ENCODE peak calls at places on chromosomes 11 and 22, in ten cellular contexts. O is NCI-H2081 treated with DMSO at 0.1 percent for 48 hours; F is NAMALWA; K is transverse colon; L is RPMI7951; Q is stimulated activated CD4-positive, alpha-beta T cell treated with anti-CD3 and anti-CD28 coated beads, Interleukin-1b, Interleukin-23, amount 100 ng/mL, for 1 hour; X is cardiac muscle cell; P is H7; E is stimulated activated CD8-positive, alpha-beta memory T cell treated with anti-CD3 and anti-CD28 coated beads, Interleukin-4, amount 100 ng/mL, for 24 hours; I is tibial nerve. N is an unnamed sample.

GRCh38 chr22:36166518-36167220 is 6.1 kb upstream of the APOL3 start:
- DNase-seq in O (no peak), F (no peak), K (no peak), L (no peak), Q (no peak), X (no peak), P (no peak), E (no peak), I (no peak), N (no peak)

GRCh38 chr11:103893366-103893765 is 143.1 kb upstream of the DDI1 start:
- DNase-seq in O (no peak), F (no peak), K (no peak), L (no peak), Q (no peak), X (no peak), P (no peak), E (no peak), I (no peak), N (no peak)

GRCh38 chr11:104120493-104121200 is 43.3 kb downstream of the PDGFD start:
- DNase-seq in O (peak; percentile 37), F (peak; percentile 6), K (no peak), L (no peak), Q (no peak), X (no peak), P (no peak), E (no peak), I (no peak), N (no peak)

GRCh38 chr11:59413646-59414045 is 12.6 kb downstream of the OR5A2 start:
- DNase-seq in O (no peak), F (no peak), K (no peak), L (no peak), Q (no peak), X (no peak), P (no peak), E (no peak), I (no peak), N (no peak)

GRCh38 chr11:70189622-70190021 is 13.5 kb upstream of the FADD start:
- DNase-seq in O (no peak), F (no peak), K (no peak), L (no peak), Q (no peak), X (no peak), P (no peak), E (no peak), I (no peak), N (no peak)

GRCh38 chr11:34105957-34106504 is 602 bp downstream of the NAT10 start:
- DNase-seq in O (no peak), F (no peak), K (no peak), L (no peak), Q (no peak), X (no peak), P (no peak), E (no peak), I (no peak), N (no peak)

GRCh38 chr11:35907648-35908431 is 36.0 kb upstream of the LDLRAD3 start:
- DNase-seq in O (no peak), F (no peak), K (no peak), L (peak; percentile 38), Q (no peak), X (peak; percentile 88), P (no peak), E (no peak), I (peak; percentile 70), N (peak; percentile 33)

GRCh38 chr22:24054356-24054755 is 43.3 kb downstream of the CABIN1 start:
- DNase-seq in O (no peak), F (no peak), K (no peak), L (no peak), Q (no peak), X (no peak), P (no peak), E (no peak), I (no peak), N (no peak)

GRCh38 chr11:44627911-44628729 is 62.7 kb downstream of the CD82 start:
- DNase-seq in O (peak; percentile 30), F (no peak), K (peak; percentile 53), L (peak; percentile 87), Q (no peak), X (peak; percentile 69), P (peak; percentile 23), E (no peak), I (peak; percentile 32), N (no peak)

GRCh38 chr22:21866821-21867527 is 471 bp downstream of the MAPK1 start:
- DNase-seq in O (no peak), F (peak; percentile 28), K (peak; percentile 35), L (no peak), Q (no peak), X (no peak), P (peak; percentile 75), E (no peak), I (no peak), N (no peak)

GRCh38 chr11:131495417-131495816 is 125.0 kb downstream of the NTM start:
- DNase-seq in O (no peak), F (no peak), K (peak; percentile 20), L (no peak), Q (no peak), X (peak; percentile 26), P (no peak), E (no peak), I (peak; percentile 45), N (no peak)

GRCh38 chr11:3942956-3943497 is 87.6 kb downstream of the STIM1 start:
- DNase-seq in O (no peak), F (no peak), K (no peak), L (peak; percentile 14), Q (no peak), X (peak; percentile 68), P (no peak), E (no peak), I (no peak), N (no peak)

GRCh38 chr11:62138630-62139425 is 15.0 kb downstream of the INCENP start:
- DNase-seq in O (no peak), F (no peak), K (no peak), L (no peak), Q (no peak), X (no peak), P (peak; percentile 19), E (no peak), I (no peak), N (no peak)

GRCh38 chr11:48073031-48073861 is 92.9 kb downstream of the PTPRJ start:
- DNase-seq in O (no peak), F (no peak), K (no peak), L (no peak), Q (no peak), X (no peak), P (no peak), E (no peak), I (no peak), N (no peak)

GRCh38 chr11:111541209-111542061 is 915 bp downstream of the LAYN start:
- DNase-seq in O (no peak), F (no peak), K (peak; percentile 21), L (no peak), Q (no peak), X (peak; percentile 94), P (peak; percentile 70), E (no peak), I (no peak), N (no peak)

GRCh38 chr11:73152861-73153483 is 10.9 kb upstream of the FCHSD2 start:
- DNase-seq in O (no peak), F (peak; percentile 94), K (peak; percentile 73), L (no peak), Q (no peak), X (no peak), P (peak; percentile 48), E (no peak), I (no peak), N (no peak)

GRCh38 chr22:38271927-38272372 is 860 bp downstream of the TMEM184B start:
- DNase-seq in O (peak; percentile 13), F (no peak), K (peak; percentile 69), L (no peak), Q (no peak), X (no peak), P (peak; percentile 79), E (no peak), I (no peak), N (no peak)

GRCh38 chr11:94728541-94728940 is 39.6 kb upstream of the AMOTL1 start:
- DNase-seq in O (no peak), F (no peak), K (no peak), L (peak; percentile 60), Q (no peak), X (peak; percentile 75), P (no peak), E (no peak), I (no peak), N (no peak)